ENCODE peak calls at places on chromosomes 4 and X, in four cellular contexts. Y is neural crest cell; Z is central memory CD4-positive, alpha-beta T cell; F is nephron progenitor cell. P is an unnamed sample.
A peak's percentile ranks its signal among the peaks of the same experiment; 100 is the strongest.

GRCh38 chr4:181908168-181908567 is 335.0 kb upstream of the TENM3 start:
- DNase-seq in Y (no peak), Z (no peak), F (no peak), P (no peak)

GRCh38 chrX:18855919-18856644 is 127.8 kb downstream of the PHKA2 start:
- DNase-seq in Y (no peak), Z (no peak), F (no peak), P (no peak)

GRCh38 chrX:140432328-140433025 is 72.4 kb downstream of the SOX3 start:
- DNase-seq in Y (no peak), Z (no peak), F (no peak), P (no peak)

GRCh38 chrX:77009691-77010090 is 437.5 kb upstream of the FGF16 start:
- DNase-seq in Y (no peak), Z (no peak), F (no peak), P (no peak)

GRCh38 chr4:16083217-16084191 is at the start of gene PROM1:
- DNase-seq in Y (peak; percentile 52), Z (no peak), F (peak; percentile 77), P (no peak)

GRCh38 chrX:4754878-4755604 is 1041.6 kb upstream of the PRKX start:
- DNase-seq in Y (no peak), Z (no peak), F (no peak), P (no peak)

GRCh38 chr4:103076777-103077347 is 301 bp upstream of the SLC9B2 start:
- DNase-seq in Y (no peak), Z (no peak), F (no peak), P (no peak)

GRCh38 chr4:1488831-1489638 is 82.8 kb upstream of the NKX1-1 start:
- DNase-seq in Y (no peak), Z (no peak), F (peak; percentile 54), P (no peak)

GRCh38 chrX:115030635-115031034 is 13.2 kb upstream of the IL13RA2 start:
- DNase-seq in Y (no peak), Z (no peak), F (no peak), P (no peak)

GRCh38 chrX:53095796-53096195 is 1.9 kb downstream of the KANTR start:
- DNase-seq in Y (no peak), Z (no peak), F (no peak), P (no peak)

GRCh38 chr4:7060346-7061150 is 7.3 kb downstream of the GRPEL1 start:
- DNase-seq in Y (no peak), Z (no peak), F (no peak), P (no peak)

GRCh38 chrX:148035371-148035770 is 54.2 kb downstream of the FMR1NB start:
- DNase-seq in Y (no peak), Z (no peak), F (no peak), P (no peak)

GRCh38 chrX:54173791-54174190 is 9.3 kb downstream of the FAM120C start:
- DNase-seq in Y (no peak), Z (no peak), F (no peak), P (no peak)

GRCh38 chrX:106912864-106913263 is 7.3 kb upstream of the CLDN2 start:
- DNase-seq in Y (no peak), Z (no peak), F (no peak), P (no peak)

P was measured in immature natural killer cell.